ENCODE peak calls at places on chromosomes 13 and 19, in five cellular contexts. M, O, P, N and Z are unnamed samples.

GRCh38 chr13:73708393-73708985 is 425.7 kb downstream of the KLF12 start:
- DNase-seq in N (peak), M (peak), P (peak), O (no peak), Z (peak)

GRCh38 chr13:39998166-39998565 is 342.7 kb downstream of the COG6 start:
- DNase-seq in P (no peak), O (no peak), N (no peak), M (no peak), Z (no peak)

GRCh38 chr19:10654610-10655456 is 687 bp downstream of the ILF3 start:
- DNase-seq in N (peak), P (peak), M (no peak), O (no peak), Z (no peak)

GRCh38 chr13:113802090-113802531 is 43.1 kb downstream of the TMEM255B start:
- DNase-seq in P (peak), O (no peak), M (no peak), N (peak), Z (peak)

GRCh38 chr19:45592366-45592765 is 7.8 kb upstream of the OPA3 start:
- DNase-seq in O (no peak), P (no peak), M (no peak), N (no peak), Z (no peak)

GRCh38 chr13:79492313-79492798 is 11.4 kb downstream of the NDFIP2 start:
- DNase-seq in O (no peak), M (no peak), N (no peak), P (peak), Z (no peak)

GRCh38 chr19:37506387-37507166 is at the start of gene ZNF793:
- DNase-seq in M (peak), O (peak), N (no peak), P (peak), Z (peak)

GRCh38 chr19:17829855-17830566 is 8.7 kb upstream of the INSL3 start:
- DNase-seq in P (peak), M (no peak), N (no peak), O (peak), Z (no peak)

GRCh38 chr19:46748325-46749109 is 2.3 kb upstream of the STRN4 start:
- DNase-seq in P (peak), O (no peak), N (peak), M (peak), Z (peak)

GRCh38 chr13:113754242-113754641 is 4.8 kb upstream of the TMEM255B start:
- DNase-seq in M (no peak), O (no peak), P (no peak), N (no peak), Z (no peak)

GRCh38 chr13:24267283-24267682 is 42.1 kb upstream of the C1QTNF9 start:
- DNase-seq in P (no peak), O (no peak), M (no peak), N (no peak), Z (peak)

GRCh38 chr13:48727252-48728011 is 73.7 kb downstream of the CYSLTR2 start:
- DNase-seq in N (no peak), O (no peak), P (no peak), M (no peak), Z (peak)

GRCh38 chr13:110629735-110630134 is 14.4 kb downstream of the NAXD start:
- DNase-seq in N (no peak), P (peak), M (no peak), O (no peak), Z (no peak)

GRCh38 chr13:30314069-30314468 is 6.7 kb upstream of the KATNAL1 start:
- DNase-seq in N (no peak), O (no peak), M (no peak), P (no peak), Z (no peak)